ENCODE peak calls at places on chromosomes 5 and 9, in ten cellular contexts. D is progenitor cell of endocrine pancreas, F is ascending aorta, T is testis, W is MCF 10A, Z is body of pancreas, E is nephron progenitor cell, A is AG04450, V is cardiac fibroblast, J is Peyer's patch. I is an unnamed sample.
A peak's percentile ranks its signal among the peaks of the same experiment; 100 is the strongest.

GRCh38 chr9:69180670-69181069 is 6.6 kb downstream of the TJP2 start:
- DNase-seq in E (no peak), Z (peak; percentile 36), F (peak; percentile 46), V (peak; percentile 98), J (peak; percentile 73), W (peak; percentile 95), A (peak; percentile 92), D (no peak), T (no peak), I (peak; percentile 96)

GRCh38 chr9:95156074-95156473 is 161.4 kb downstream of the FANCC start:
- DNase-seq in D (no peak), E (no peak), J (no peak), F (no peak), T (no peak), A (no peak), V (no peak), W (no peak), Z (no peak), I (no peak)

GRCh38 chr9:72213906-72214305 is 64.7 kb downstream of the GDA start:
- DNase-seq in E (no peak), J (no peak), T (no peak), V (no peak), D (no peak), F (no peak), A (no peak), W (no peak), Z (no peak), I (no peak)

GRCh38 chr5:125823572-125823971 is 599.6 kb upstream of the GRAMD2B start:
- DNase-seq in T (no peak), V (peak; percentile 59), Z (no peak), J (no peak), F (no peak), E (no peak), D (no peak), A (no peak), W (peak; percentile 34), I (peak; percentile 55)

GRCh38 chr5:119743927-119744326 is 114.6 kb downstream of the FAM170A start:
- DNase-seq in E (peak; percentile 4), T (peak; percentile 33), Z (peak; percentile 23), J (no peak), W (peak; percentile 89), D (no peak), F (no peak), V (peak; percentile 65), A (no peak), I (no peak)

GRCh38 chr9:90898229-90898628 is 96.6 kb downstream of the SYK start:
- DNase-seq in W (no peak), V (peak; percentile 18), A (no peak), T (no peak), Z (no peak), D (no peak), J (no peak), E (no peak), F (no peak), I (no peak)

GRCh38 chr5:757931-758697 is 26.4 kb downstream of the ZDHHC11B start:
- DNase-seq in V (no peak), Z (peak; percentile 16), D (peak; percentile 11), F (no peak), W (no peak), T (no peak), J (peak; percentile 66), E (peak; percentile 59), A (no peak), I (no peak)

GRCh38 chr9:133990366-133991210 is 1.5 kb downstream of the VAV2 start:
- DNase-seq in T (no peak), J (peak; percentile 84), F (no peak), A (no peak), Z (peak; percentile 82), D (peak; percentile 92), E (peak; percentile 63), W (peak; percentile 76), V (peak; percentile 80), I (peak; percentile 81)

GRCh38 chr5:140337880-140338279 is 8.5 kb downstream of the HBEGF start:
- DNase-seq in W (no peak), Z (no peak), F (no peak), D (no peak), T (no peak), J (no peak), V (no peak), E (no peak), A (no peak), I (no peak)

GRCh38 chr9:79572032-79572890 is 496 bp downstream of the TLE4 start:
- DNase-seq in W (peak; percentile 51), A (no peak), F (no peak), E (peak; percentile 76), Z (peak; percentile 59), T (peak; percentile 35), V (peak; percentile 48), J (peak; percentile 66), D (peak; percentile 57), I (peak; percentile 54)

GRCh38 chr5:116524505-116524904 is 50.1 kb downstream of the SEMA6A start:
- DNase-seq in D (no peak), T (no peak), F (no peak), W (no peak), E (no peak), A (no peak), J (no peak), Z (no peak), V (no peak), I (no peak)

GRCh38 chr9:109857337-109857736 is 77.3 kb downstream of the PALM2AKAP2 start:
- DNase-seq in T (no peak), D (no peak), Z (no peak), A (peak; percentile 18), J (no peak), V (no peak), E (no peak), W (no peak), F (no peak), I (no peak)

GRCh38 chr5:178130576-178131445 is at the start of gene RMND5B:
- DNase-seq in E (peak; percentile 87), D (peak; percentile 80), V (peak; percentile 76), T (peak; percentile 86), A (peak; percentile 21), J (peak; percentile 92), F (no peak), Z (peak; percentile 86), W (peak; percentile 80), I (peak; percentile 75)
- TF ChIP-seq CTCF in E (no peak), D (no peak), V (no peak), T (no peak), A (no peak), J (no peak), F (no peak), Z (no peak), W (no peak), I (no peak)

DNA sequence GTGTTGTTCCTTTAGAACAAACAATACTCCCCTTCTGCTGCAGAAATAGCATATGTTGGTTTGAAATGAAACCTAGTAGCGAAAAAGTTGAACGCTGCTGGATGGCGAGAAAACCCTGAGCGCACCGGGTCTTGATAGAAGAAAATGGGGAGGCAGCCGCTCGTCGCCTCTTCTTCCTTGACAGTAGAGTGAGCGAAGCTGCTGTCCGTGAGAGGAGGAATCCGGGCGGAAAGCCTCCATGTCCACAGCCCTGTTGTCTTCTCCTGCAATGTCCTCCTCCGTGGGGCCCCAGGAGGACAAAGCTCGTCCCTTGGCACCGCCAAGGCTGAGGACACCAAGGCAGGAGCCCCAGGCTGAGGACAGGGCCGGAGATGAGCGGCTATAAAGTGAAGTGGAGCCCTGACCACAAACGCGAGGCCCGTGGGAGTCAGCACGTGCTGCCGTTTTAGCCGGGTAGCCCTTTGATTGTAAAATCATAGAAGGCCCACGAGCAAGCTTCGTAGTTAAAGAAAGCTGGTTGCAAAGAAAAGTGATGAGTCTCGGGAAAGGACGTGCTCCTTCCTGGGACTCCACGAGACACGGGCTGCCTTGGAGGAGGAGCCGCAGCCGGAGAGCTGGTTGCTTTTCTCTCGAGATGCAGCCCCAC is 35.6 kb downstream of the MRPL36 start:
- DNase-seq in V (no peak), W (no peak), F (no peak), A (no peak), Z (peak; percentile 7), T (no peak), J (peak; percentile 37), D (no peak), E (no peak), I (no peak)
- TF ChIP-seq CTCF in V (no peak), W (no peak), F (no peak), A (no peak), Z (no peak), T (no peak), J (no peak), D (no peak), E (no peak), I (no peak)

GRCh38 chr5:138752341-138752950 is 779 bp upstream of the CTNNA1 start:
- DNase-seq in D (no peak), E (peak; percentile 20), T (peak; percentile 50), V (no peak), J (peak; percentile 52), A (no peak), F (no peak), Z (peak; percentile 51), W (peak; percentile 38), I (no peak)
- TF ChIP-seq CTCF in D (no peak), E (no peak), T (no peak), V (no peak), J (no peak), A (no peak), F (no peak), Z (peak; percentile 41), W (no peak), I (no peak)

GRCh38 chr5:176470539-176470938 is 22.4 kb downstream of the FAF2 start:
- DNase-seq in T (no peak), F (no peak), Z (no peak), D (no peak), V (no peak), E (no peak), J (no peak), W (no peak), A (no peak), I (no peak)

GRCh38 chr5:176461349-176461748 is 13.2 kb downstream of the FAF2 start:
- DNase-seq in F (no peak), D (no peak), J (no peak), W (no peak), Z (no peak), A (no peak), E (no peak), V (no peak), T (no peak), I (no peak)

GRCh38 chr5:176463113-176463764 is 15.1 kb downstream of the FAF2 start:
- DNase-seq in T (no peak), A (no peak), D (no peak), V (no peak), E (no peak), W (no peak), Z (no peak), J (no peak), F (no peak), I (no peak)

GRCh38 chr5:176469293-176469692 is 21.1 kb downstream of the FAF2 start:
- DNase-seq in A (no peak), V (no peak), J (no peak), F (no peak), D (no peak), Z (no peak), W (peak; percentile 42), E (no peak), T (no peak), I (no peak)

GRCh38 chr5:176466245-176466871 is 18.2 kb downstream of the FAF2 start:
- DNase-seq in J (no peak), T (no peak), D (no peak), A (peak; percentile 55), W (peak; percentile 84), V (peak; percentile 65), E (no peak), F (no peak), Z (no peak), I (peak; percentile 33)
- TF ChIP-seq CTCF in J (no peak), T (no peak), D (no peak), A (no peak), W (no peak), V (no peak), E (no peak), F (no peak), Z (no peak), I (no peak)